ENCODE peak calls at places on chromosome 2, in five cellular contexts. One of them, this sample, is unnamed.
A peak's percentile ranks its signal among the peaks of the same experiment; 100 is the strongest.

GRCh38 chr2:6352906-6353515 is 512.7 kb downstream of the CMPK2 start:
- DNase-seq in HEK293T: peak; percentile 55
- DNase-seq in WTC11: peak; percentile 12
- DNase-seq in WERI-Rb-1: peak; percentile 92
- DNase-seq in anterior cingulate cortex: no peak
- DNase-seq in this sample: no peak

GRCh38 chr2:162327134-162327769 is 8.8 kb upstream of the IFIH1 start:
- DNase-seq in HEK293T: no peak
- DNase-seq in WTC11: peak; percentile 32
- DNase-seq in WERI-Rb-1: no peak
- DNase-seq in anterior cingulate cortex: no peak
- DNase-seq in this sample: no peak

GRCh38 chr2:105522645-105523044 is 123.8 kb upstream of the FHL2 start:
- DNase-seq in HEK293T: no peak
- DNase-seq in WTC11: no peak
- DNase-seq in WERI-Rb-1: no peak
- DNase-seq in anterior cingulate cortex: no peak
- DNase-seq in this sample: no peak

GRCh38 chr2:145043399-145043834 is 523.5 kb upstream of the ZEB2 start:
- DNase-seq in HEK293T: peak; percentile 7
- DNase-seq in WTC11: peak; percentile 7
- DNase-seq in WERI-Rb-1: no peak
- DNase-seq in anterior cingulate cortex: no peak
- DNase-seq in this sample: peak; percentile 23

GRCh38 chr2:3527886-3528785 is 8.8 kb upstream of the ADI1 start:
- DNase-seq in HEK293T: no peak
- DNase-seq in WTC11: peak; percentile 16
- DNase-seq in WERI-Rb-1: no peak
- DNase-seq in anterior cingulate cortex: no peak
- DNase-seq in this sample: no peak

GRCh38 chr2:78750219-78750618 is 275.3 kb upstream of the REG3G start:
- DNase-seq in HEK293T: no peak
- DNase-seq in WTC11: no peak
- DNase-seq in WERI-Rb-1: no peak
- DNase-seq in anterior cingulate cortex: no peak
- DNase-seq in this sample: no peak

GRCh38 chr2:167964650-167965404 is 282.6 kb downstream of the STK39 start:
- DNase-seq in HEK293T: no peak
- DNase-seq in WTC11: no peak
- DNase-seq in WERI-Rb-1: no peak
- DNase-seq in anterior cingulate cortex: no peak
- DNase-seq in this sample: no peak

GRCh38 chr2:20526666-20527065 is 79.8 kb downstream of the RHOB start:
- DNase-seq in HEK293T: no peak
- DNase-seq in WTC11: no peak
- DNase-seq in WERI-Rb-1: no peak
- DNase-seq in anterior cingulate cortex: no peak
- DNase-seq in this sample: no peak

GRCh38 chr2:62197609-62198236 is 1.8 kb downstream of the B3GNT2 start:
- DNase-seq in HEK293T: peak; percentile 34
- DNase-seq in WTC11: peak; percentile 57
- DNase-seq in WERI-Rb-1: peak; percentile 29
- DNase-seq in anterior cingulate cortex: no peak
- DNase-seq in this sample: no peak

GRCh38 chr2:128617661-128618060 is 299.0 kb upstream of the HS6ST1 start:
- DNase-seq in HEK293T: no peak
- DNase-seq in WTC11: no peak
- DNase-seq in WERI-Rb-1: no peak
- DNase-seq in anterior cingulate cortex: no peak
- DNase-seq in this sample: no peak

GRCh38 chr2:46657042-46657504 is 177.7 kb downstream of the TMEM247 start:
- DNase-seq in HEK293T: peak; percentile 47
- DNase-seq in WTC11: no peak
- DNase-seq in WERI-Rb-1: no peak
- DNase-seq in anterior cingulate cortex: no peak
- DNase-seq in this sample: no peak

GRCh38 chr2:145170787-145171186 is 650.9 kb upstream of the ZEB2 start:
- DNase-seq in HEK293T: no peak
- DNase-seq in WTC11: no peak
- DNase-seq in WERI-Rb-1: no peak
- DNase-seq in anterior cingulate cortex: no peak
- DNase-seq in this sample: no peak